ENCODE peak calls at places on chromosomes 16 and 17, in nine cellular contexts. Z, M, T, Q, E, J, A, W and O are unnamed samples.

GRCh38 chr17:77696151-77696719 is 262.3 kb upstream of the TNRC6C start:
- DNase-seq in Q (no peak), Z (no peak), E (no peak), M (no peak), W (no peak), A (no peak), J (no peak), T (no peak), O (no peak)

GRCh38 chr17:73371285-73371684 is 59.5 kb upstream of the CDC42EP4 start:
- DNase-seq in E (no peak), A (no peak), J (peak; percentile 44), M (no peak), T (no peak), Z (no peak), Q (no peak), W (no peak), O (no peak)

GRCh38 chr16:48143816-48144215 is 12.0 kb downstream of the ABCC12 start:
- DNase-seq in T (no peak), Q (no peak), E (no peak), W (no peak), J (no peak), M (no peak), Z (no peak), A (no peak), O (no peak)

GRCh38 chr17:17073627-17074521 is 31.6 kb downstream of the MPRIP start:
- DNase-seq in J (no peak), T (no peak), M (no peak), W (no peak), Z (no peak), Q (no peak), E (no peak), A (peak; percentile 42), O (peak; percentile 14)

GRCh38 chr17:63519972-63520882 is 2.9 kb upstream of the KCNH6 start:
- DNase-seq in M (peak; percentile 63), E (no peak), A (no peak), W (no peak), T (peak; percentile 73), Z (no peak), Q (no peak), J (peak; percentile 40), O (no peak)

GRCh38 chr16:86428729-86429472 is 81.4 kb upstream of the FOXF1 start:
- DNase-seq in E (no peak), T (no peak), Q (no peak), Z (peak; percentile 32), J (no peak), W (no peak), A (no peak), M (no peak), O (no peak)

GRCh38 chr16:2090819-2091721 is 43.3 kb downstream of the TSC2 start:
- DNase-seq in A (peak; percentile 91), J (no peak), E (no peak), M (peak; percentile 93), T (peak; percentile 93), Z (peak; percentile 66), Q (peak; percentile 77), W (peak; percentile 66), O (peak; percentile 86)

GRCh38 chr17:63116228-63116627 is 150.2 kb downstream of the TANC2 start:
- DNase-seq in W (no peak), J (peak; percentile 38), Z (no peak), A (no peak), M (no peak), E (no peak), Q (no peak), T (no peak), O (no peak)

GRCh38 chr17:77882040-77882439 is 76.5 kb upstream of the TNRC6C start:
- DNase-seq in T (no peak), Z (no peak), Q (no peak), A (no peak), E (no peak), M (no peak), W (no peak), J (no peak), O (no peak)

GRCh38 chr16:16797239-16797638 is 418.3 kb downstream of the NPIPA7 start:
- DNase-seq in W (no peak), T (no peak), J (no peak), M (no peak), Z (no peak), E (no peak), Q (no peak), A (no peak), O (no peak)

GRCh38 chr16:88374736-88375135 is 8.0 kb upstream of the ZNF469 start:
- DNase-seq in Z (no peak), W (no peak), Q (no peak), T (no peak), E (no peak), A (no peak), M (no peak), J (no peak), O (no peak)

GRCh38 chr17:67020293-67020766 is 24.0 kb upstream of the CACNG1 start:
- DNase-seq in Z (no peak), Q (no peak), E (no peak), J (no peak), T (no peak), M (no peak), A (no peak), W (no peak), O (no peak)

GRCh38 chr16:19542138-19542821 is 13.2 kb upstream of the VPS35L start:
- DNase-seq in Z (no peak), A (no peak), J (no peak), M (no peak), E (no peak), T (no peak), Q (no peak), W (no peak), O (no peak)

GRCh38 chr17:57832299-57832698 is 17.5 kb downstream of the MRPS23 start:
- DNase-seq in T (no peak), M (no peak), Q (no peak), Z (no peak), A (no peak), E (no peak), J (no peak), W (no peak), O (no peak)
- TF ChIP-seq CTCF in T (no peak), M (no peak), Q (no peak), Z (no peak), A (no peak), E (no peak), J (no peak), W (no peak), O (no peak)

DNA sequence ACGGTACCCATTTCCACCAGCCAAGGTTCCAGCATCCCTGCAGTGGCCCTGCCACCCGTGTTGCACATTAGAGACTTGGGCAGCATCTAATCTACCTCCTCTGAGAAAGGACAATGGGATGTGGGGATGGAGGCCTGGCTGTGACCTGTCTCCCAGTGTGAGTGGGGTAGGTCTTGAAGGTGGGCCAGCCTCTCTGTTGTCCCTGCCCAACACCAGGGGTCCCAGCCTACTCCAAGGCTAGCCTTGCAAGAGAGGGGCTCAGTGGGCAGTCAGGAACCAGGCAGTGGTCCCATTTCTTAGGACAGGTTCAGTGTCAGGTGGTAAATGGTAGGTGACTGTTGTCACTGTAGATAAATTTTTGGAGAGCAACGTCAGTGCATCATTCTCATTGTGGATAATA is 384.5 kb downstream of the SNX29 start:
- DNase-seq in W (no peak), Z (no peak), E (no peak), T (no peak), J (no peak), A (no peak), M (no peak), Q (no peak), O (no peak)
- TF ChIP-seq POLR2A in W (no peak), Z (no peak), E (no peak), T (no peak), J (no peak), A (no peak), M (no peak), Q (no peak), O (no peak)

GRCh38 chr17:40086150-40087044 is 14.0 kb downstream of the NR1D1 start:
- DNase-seq in J (peak; percentile 85), M (peak; percentile 68), Z (no peak), W (peak; percentile 68), A (peak; percentile 56), E (peak; percentile 57), T (peak; percentile 69), Q (peak; percentile 40), O (peak; percentile 62)

GRCh38 chr17:40087049-40087794 is 13.2 kb downstream of the NR1D1 start:
- DNase-seq in Z (no peak), E (no peak), Q (no peak), A (no peak), W (no peak), T (no peak), J (no peak), M (no peak), O (no peak)

GRCh38 chr17:40087903-40088718 is 12.3 kb downstream of the NR1D1 start:
- DNase-seq in A (no peak), Q (no peak), T (no peak), M (no peak), Z (no peak), J (no peak), E (no peak), W (no peak), O (no peak)

GRCh38 chr17:40089085-40089895 is 11.1 kb downstream of the NR1D1 start:
- DNase-seq in T (no peak), Q (no peak), W (peak; percentile 41), Z (no peak), M (peak; percentile 10), J (no peak), E (no peak), A (no peak), O (no peak)

DNA sequence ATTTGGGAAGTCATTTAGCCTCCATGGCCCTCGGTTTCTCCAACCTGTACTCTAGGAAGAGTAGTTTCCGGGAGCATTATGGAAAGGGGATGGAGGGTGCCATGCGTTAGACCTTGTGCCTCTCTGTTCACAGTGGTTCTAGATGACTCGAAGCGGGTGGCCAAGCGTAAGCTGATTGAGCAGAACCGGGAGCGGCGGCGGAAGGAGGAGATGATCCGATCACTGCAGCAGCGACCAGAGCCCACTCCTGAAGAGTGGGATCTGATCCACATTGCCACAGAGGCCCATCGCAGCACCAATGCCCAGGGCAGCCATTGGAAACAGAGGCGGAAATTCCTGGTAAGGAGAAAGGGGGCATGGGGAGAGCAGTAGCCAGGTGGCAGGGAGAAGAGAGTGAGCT is 15.9 kb downstream of the NR1D1 start:
- DNase-seq in J (no peak), T (no peak), Q (no peak), M (no peak), Z (no peak), W (no peak), A (no peak), E (no peak), O (no peak)
- TF ChIP-seq CTCF in J (no peak), T (no peak), Q (no peak), M (no peak), Z (no peak), W (no peak), A (no peak), E (no peak), O (no peak)

DNA sequence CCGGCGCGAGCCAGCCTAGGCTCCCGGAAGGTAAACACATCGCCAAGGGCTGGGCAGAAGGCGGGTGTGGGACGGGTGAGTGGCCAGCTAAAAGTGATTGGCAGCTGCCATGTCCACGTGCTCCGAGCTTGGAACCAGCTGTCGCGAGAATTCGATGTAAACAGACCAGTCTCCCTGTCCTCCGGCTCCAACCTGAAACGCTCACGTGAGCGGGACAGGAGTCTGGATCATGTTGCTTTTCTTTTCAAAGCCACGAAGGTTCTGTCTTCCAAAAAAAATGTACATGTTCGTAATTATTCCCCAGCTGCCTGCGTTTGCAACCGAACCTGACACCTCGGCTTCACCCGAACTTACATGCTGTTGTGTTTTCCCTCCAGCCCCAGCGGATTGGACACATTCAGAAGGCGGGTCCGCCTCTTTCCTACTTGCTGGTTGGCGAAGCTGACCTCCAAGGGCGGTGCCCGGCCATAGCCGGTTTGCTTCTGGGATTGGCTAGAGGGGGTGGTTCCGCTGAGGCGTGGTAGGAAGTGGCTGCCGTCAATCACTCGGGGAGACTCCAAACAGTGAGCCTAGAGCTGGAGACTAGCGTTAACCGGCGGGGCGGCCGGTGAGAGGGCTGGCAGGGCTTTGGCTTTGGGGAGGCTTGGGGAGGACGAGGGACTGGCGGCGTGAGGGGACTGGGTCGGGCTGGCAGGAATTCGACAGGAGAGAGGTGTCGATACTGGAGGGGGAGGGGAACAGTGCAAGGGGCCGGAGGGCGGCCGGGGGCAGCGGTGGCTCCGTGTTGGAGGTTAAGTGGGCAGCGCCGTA is at the start of gene BCAS3:
- DNase-seq in M (peak; percentile 98), Z (peak; percentile 100), T (peak; percentile 98), J (peak; percentile 100), A (peak; percentile 99), E (peak; percentile 98), Q (peak; percentile 99), W (peak; percentile 97), O (peak; percentile 99)
- TF ChIP-seq POLR2A in M (peak; percentile 95), Z (peak; percentile 83), T (peak; percentile 89), J (peak; percentile 91), A (peak; percentile 95), E (peak; percentile 78), Q (peak; percentile 83), W (peak; percentile 69), O (peak; percentile 95)